ENCODE peak calls at places on chromosomes 7 and 10, in eight cellular contexts. One of them, this sample, is unnamed.

GRCh38 chr10:36114141-36114540 is 472.0 kb upstream of the FZD8 start:
- DNase-seq in HT1080: no peak
- DNase-seq in A549: no peak
- DNase-seq in NCI-H1092: no peak
- DNase-seq in Calu3: no peak
- DNase-seq in dorsolateral prefrontal cortex: no peak
- DNase-seq in left ventricle myocardium superior: no peak
- DNase-seq in head of caudate nucleus: no peak
- DNase-seq in this sample: no peak

GRCh38 chr10:96587255-96588059 is 645 bp upstream of the TM9SF3 start:
- DNase-seq in Calu3: no peak
- DNase-seq in A549: peak
- DNase-seq in left ventricle myocardium superior: no peak
- DNase-seq in HT1080: peak
- DNase-seq in dorsolateral prefrontal cortex: peak
- DNase-seq in head of caudate nucleus: peak
- DNase-seq in NCI-H1092: peak
- DNase-seq in this sample: peak

GRCh38 chr7:73909051-73909941 is 48.3 kb downstream of the TMEM270 start:
- DNase-seq in NCI-H1092: no peak
- DNase-seq in left ventricle myocardium superior: no peak
- DNase-seq in A549: no peak
- DNase-seq in HT1080: no peak
- DNase-seq in dorsolateral prefrontal cortex: no peak
- DNase-seq in head of caudate nucleus: peak
- DNase-seq in Calu3: no peak
- DNase-seq in this sample: no peak

GRCh38 chr10:16809074-16809718 is 8.0 kb downstream of the RSU1 start:
- DNase-seq in left ventricle myocardium superior: peak
- DNase-seq in Calu3: peak
- DNase-seq in NCI-H1092: no peak
- DNase-seq in HT1080: peak
- DNase-seq in dorsolateral prefrontal cortex: peak
- DNase-seq in A549: peak
- DNase-seq in head of caudate nucleus: peak
- DNase-seq in this sample: no peak

GRCh38 chr7:158734861-158735260 is 30.3 kb upstream of the NCAPG2 start:
- DNase-seq in head of caudate nucleus: peak
- DNase-seq in NCI-H1092: no peak
- DNase-seq in HT1080: peak
- DNase-seq in Calu3: no peak
- DNase-seq in dorsolateral prefrontal cortex: no peak
- DNase-seq in left ventricle myocardium superior: no peak
- DNase-seq in A549: no peak
- DNase-seq in this sample: no peak

GRCh38 chr7:84256481-84256880 is 61.9 kb upstream of the SEMA3A start:
- DNase-seq in NCI-H1092: no peak
- DNase-seq in Calu3: no peak
- DNase-seq in dorsolateral prefrontal cortex: no peak
- DNase-seq in A549: no peak
- DNase-seq in head of caudate nucleus: no peak
- DNase-seq in left ventricle myocardium superior: no peak
- DNase-seq in HT1080: no peak
- DNase-seq in this sample: no peak

GRCh38 chr7:107998150-107998549 is 4.8 kb downstream of the LAMB1 start:
- DNase-seq in head of caudate nucleus: no peak
- DNase-seq in left ventricle myocardium superior: no peak
- DNase-seq in NCI-H1092: no peak
- DNase-seq in Calu3: no peak
- DNase-seq in A549: no peak
- DNase-seq in HT1080: peak
- DNase-seq in dorsolateral prefrontal cortex: no peak
- DNase-seq in this sample: no peak

GRCh38 chr7:3916146-3916545 is 615.1 kb downstream of the SDK1 start:
- DNase-seq in HT1080: peak
- DNase-seq in A549: no peak
- DNase-seq in dorsolateral prefrontal cortex: no peak
- DNase-seq in NCI-H1092: no peak
- DNase-seq in head of caudate nucleus: no peak
- DNase-seq in left ventricle myocardium superior: no peak
- DNase-seq in Calu3: peak
- DNase-seq in this sample: no peak

GRCh38 chr7:50976064-50976463 is 193.4 kb upstream of the GRB10 start:
- DNase-seq in head of caudate nucleus: no peak
- DNase-seq in dorsolateral prefrontal cortex: no peak
- DNase-seq in A549: no peak
- DNase-seq in Calu3: no peak
- DNase-seq in HT1080: no peak
- DNase-seq in NCI-H1092: no peak
- DNase-seq in left ventricle myocardium superior: no peak
- DNase-seq in this sample: no peak

GRCh38 chr10:71727429-71728217 is 8.0 kb upstream of the C10orf105 start:
- DNase-seq in dorsolateral prefrontal cortex: no peak
- DNase-seq in head of caudate nucleus: no peak
- DNase-seq in left ventricle myocardium superior: peak
- DNase-seq in NCI-H1092: no peak
- DNase-seq in Calu3: peak
- DNase-seq in A549: peak
- DNase-seq in HT1080: no peak
- DNase-seq in this sample: peak

GRCh38 chr10:5764422-5765297 is 48.6 kb downstream of the GDI2 start:
- DNase-seq in HT1080: no peak
- DNase-seq in NCI-H1092: no peak
- DNase-seq in left ventricle myocardium superior: no peak
- DNase-seq in Calu3: no peak
- DNase-seq in A549: no peak
- DNase-seq in dorsolateral prefrontal cortex: no peak
- DNase-seq in head of caudate nucleus: no peak
- DNase-seq in this sample: no peak

GRCh38 chr10:11573497-11573896 is 38.0 kb downstream of the USP6NL start:
- DNase-seq in head of caudate nucleus: no peak
- DNase-seq in dorsolateral prefrontal cortex: no peak
- DNase-seq in HT1080: peak
- DNase-seq in Calu3: no peak
- DNase-seq in A549: no peak
- DNase-seq in left ventricle myocardium superior: no peak
- DNase-seq in NCI-H1092: no peak
- DNase-seq in this sample: no peak

GRCh38 chr10:107814865-107815487 is 650.5 kb upstream of the SORCS1 start:
- DNase-seq in NCI-H1092: no peak
- DNase-seq in head of caudate nucleus: peak
- DNase-seq in dorsolateral prefrontal cortex: peak
- DNase-seq in HT1080: peak
- DNase-seq in Calu3: peak
- DNase-seq in A549: peak
- DNase-seq in left ventricle myocardium superior: peak
- DNase-seq in this sample: peak

GRCh38 chr10:76051007-76051936 is 619.8 kb downstream of the LRMDA start:
- DNase-seq in Calu3: no peak
- DNase-seq in dorsolateral prefrontal cortex: no peak
- DNase-seq in left ventricle myocardium superior: no peak
- DNase-seq in HT1080: no peak
- DNase-seq in NCI-H1092: no peak
- DNase-seq in head of caudate nucleus: no peak
- DNase-seq in A549: no peak
- DNase-seq in this sample: no peak

GRCh38 chr10:104680467-104681401 is 39.6 kb downstream of the SORCS3 start:
- DNase-seq in Calu3: no peak
- DNase-seq in head of caudate nucleus: peak
- DNase-seq in left ventricle myocardium superior: peak
- DNase-seq in A549: peak
- DNase-seq in HT1080: peak
- DNase-seq in dorsolateral prefrontal cortex: peak
- DNase-seq in NCI-H1092: no peak
- DNase-seq in this sample: no peak

GRCh38 chr10:60795465-60796202 is 17.4 kb downstream of the CDK1 start:
- DNase-seq in dorsolateral prefrontal cortex: no peak
- DNase-seq in NCI-H1092: no peak
- DNase-seq in head of caudate nucleus: no peak
- DNase-seq in Calu3: no peak
- DNase-seq in HT1080: no peak
- DNase-seq in A549: no peak
- DNase-seq in left ventricle myocardium superior: no peak
- DNase-seq in this sample: no peak

GRCh38 chr10:6401562-6402348 is 178.3 kb downstream of the PRKCQ start:
- DNase-seq in dorsolateral prefrontal cortex: peak
- DNase-seq in Calu3: peak
- DNase-seq in left ventricle myocardium superior: peak
- DNase-seq in NCI-H1092: peak
- DNase-seq in HT1080: peak
- DNase-seq in head of caudate nucleus: peak
- DNase-seq in A549: peak
- DNase-seq in this sample: peak

GRCh38 chr10:47159361-47160228 is 140.4 kb upstream of the GDF10 start:
- DNase-seq in dorsolateral prefrontal cortex: no peak
- DNase-seq in HT1080: no peak
- DNase-seq in head of caudate nucleus: no peak
- DNase-seq in left ventricle myocardium superior: no peak
- DNase-seq in A549: no peak
- DNase-seq in Calu3: no peak
- DNase-seq in NCI-H1092: no peak
- DNase-seq in this sample: no peak

GRCh38 chr7:47846117-47846836 is 102.0 kb downstream of the PKD1L1 start:
- DNase-seq in left ventricle myocardium superior: no peak
- DNase-seq in head of caudate nucleus: no peak
- DNase-seq in dorsolateral prefrontal cortex: no peak
- DNase-seq in HT1080: peak
- DNase-seq in Calu3: peak
- DNase-seq in A549: peak
- DNase-seq in NCI-H1092: no peak
- DNase-seq in this sample: no peak

This sample was measured in NCI-H2029 treated with DMSO at 0.1 percent for 48 hours.